ENCODE peak calls at places on chromosomes 6 and 20, in ten cellular contexts. Q is cardiac muscle cell; H is cardiac fibroblast; D is stimulated activated naive B cell treated with anti-CD40 and anti-IgM and Interleukin-4, amounts not matched to agents 10 μg/mL and 1 μg/mL and 100 μg/mL, for 72 hours; P is GM10248; Y is stimulated activated CD4-positive, alpha-beta T cell treated with anti-CD3 and anti-CD28 coated beads, Interleukin-12 subunit alpha, Interleukin-12 subunit beta, amount 100 ng/mL, for 24 hours; O is right lobe of liver; L is left lung; T is lower leg skin; K is colonic mucosa. F is an unnamed sample.

GRCh38 chr6:169850154-169850553 is 98.7 kb downstream of the ERMARD start:
- DNase-seq in Q (no peak), T (no peak), Y (no peak), H (no peak), K (peak), D (no peak), P (no peak), O (no peak), L (no peak), F (no peak)

GRCh38 chr6:139538366-139538765 is 163.9 kb upstream of the CITED2 start:
- DNase-seq in Q (no peak), L (no peak), D (no peak), H (peak), P (no peak), T (no peak), K (no peak), O (no peak), Y (no peak), F (no peak)

GRCh38 chr6:155530219-155530834 is 74.7 kb upstream of the NOX3 start:
- DNase-seq in Q (peak), Y (no peak), D (no peak), L (no peak), H (peak), O (no peak), P (peak), T (no peak), K (no peak), F (peak)

GRCh38 chr6:108862479-108863191 is 14.4 kb downstream of the ARMC2 start:
- DNase-seq in K (no peak), Y (no peak), D (no peak), T (no peak), H (no peak), L (peak), O (no peak), Q (no peak), P (no peak), F (no peak)

GRCh38 chr6:96509281-96509680 is 12.3 kb upstream of the UFL1 start:
- DNase-seq in L (no peak), O (no peak), P (no peak), Q (no peak), Y (no peak), T (no peak), D (no peak), K (no peak), H (no peak), F (no peak)

GRCh38 chr20:52859156-52859887 is 112.8 kb upstream of the TSHZ2 start:
- DNase-seq in O (peak), P (no peak), Q (peak), L (no peak), Y (no peak), H (peak), T (no peak), D (no peak), K (no peak), F (no peak)

GRCh38 chr20:13526551-13526950 is 112.2 kb downstream of the TASP1 start:
- DNase-seq in Y (no peak), Q (peak), T (no peak), H (peak), K (no peak), P (no peak), O (no peak), L (no peak), D (no peak), F (no peak)

GRCh38 chr6:111761783-111762312 is 111.4 kb downstream of the FYN start:
- DNase-seq in O (no peak), P (peak), Q (peak), Y (peak), K (no peak), T (no peak), L (no peak), D (peak), H (peak), F (peak)

GRCh38 chr6:139249387-139249786 is 42.4 kb downstream of the TXLNB start:
- DNase-seq in T (no peak), Y (peak), K (no peak), Q (peak), H (no peak), D (no peak), L (no peak), P (no peak), O (no peak), F (no peak)

GRCh38 chr6:148999501-148999900 is 252.7 kb downstream of the UST start:
- DNase-seq in Q (peak), O (no peak), L (no peak), K (no peak), D (no peak), Y (no peak), T (no peak), P (no peak), H (peak), F (no peak)

GRCh38 chr6:122653094-122653493 is 42.9 kb downstream of the PKIB start:
- DNase-seq in D (no peak), H (peak), K (no peak), P (no peak), T (no peak), O (no peak), Q (no peak), Y (no peak), L (no peak), F (no peak)